ENCODE peak calls at places on chromosomes 6 and 20, in five cellular contexts. H is stomach; V is mammary epithelial cell; D is psoas muscle; Z is CD8-positive, alpha-beta T cell. F is an unnamed sample.

GRCh38 chr6:117138920-117139319 is 126.4 kb upstream of the VGLL2 start:
- DNase-seq in H (no peak), V (no peak), D (no peak), Z (no peak), F (no peak)

GRCh38 chr6:156437084-156437879 is 339.9 kb upstream of the ARID1B start:
- DNase-seq in H (no peak), V (no peak), D (no peak), Z (no peak), F (no peak)

GRCh38 chr6:164917211-164917610 is 392.2 kb downstream of the C6orf118 start:
- DNase-seq in H (no peak), V (no peak), D (no peak), Z (no peak), F (no peak)

GRCh38 chr6:65979120-65979519 is 272.1 kb upstream of the EYS start:
- DNase-seq in H (no peak), V (no peak), D (no peak), Z (no peak), F (no peak)

GRCh38 chr6:49463612-49463967 is 420 bp downstream of the CENPQ start:
- DNase-seq in H (no peak), V (no peak), D (no peak), Z (no peak), F (no peak)

GRCh38 chr20:36311854-36312723 is 6.0 kb downstream of the DLGAP4 start:
- DNase-seq in H (no peak), V (no peak), D (peak; percentile 27), Z (no peak), F (no peak)

GRCh38 chr6:88294702-88295101 is 128.6 kb upstream of the CNR1 start:
- DNase-seq in H (no peak), V (no peak), D (no peak), Z (no peak), F (no peak)

GRCh38 chr6:134196568-134197301 is 121.2 kb downstream of the SGK1 start:
- DNase-seq in H (no peak), V (no peak), D (no peak), Z (no peak), F (no peak)

GRCh38 chr6:109612268-109612667 is 78.7 kb downstream of the AK9 start:
- DNase-seq in H (no peak), V (no peak), D (no peak), Z (no peak), F (no peak)

GRCh38 chr6:139124887-139125672 is 9.8 kb upstream of the HECA start:
- DNase-seq in H (peak; percentile 69), V (peak; percentile 72), D (peak; percentile 56), Z (peak; percentile 68), F (peak; percentile 82)

GRCh38 chr20:21520702-21521595 is 7.1 kb upstream of the NKX2-2 start:
- DNase-seq in H (no peak), V (no peak), D (no peak), Z (no peak), F (peak; percentile 47)

GRCh38 chr6:25051083-25051482 is 115.3 kb upstream of the RIPOR2 start:
- DNase-seq in H (no peak), V (no peak), D (no peak), Z (no peak), F (no peak)
- H3K27ac ChIP-seq in H (peak overlapping the region; percentile 70), V (no peak overlapping the region), D (no peak overlapping the region), Z (no peak overlapping the region), F (no peak overlapping the region)

GRCh38 chr6:38146658-38147027 is 327.1 kb downstream of the ZFAND3 start:
- DNase-seq in H (no peak), V (no peak), D (no peak), Z (no peak), F (no peak)
- H3K4me1 ChIP-seq in H (peaks cover 28% of the 10 kb centered on the region), V (peaks cover 7% of the 10 kb centered on the region), D (no peaks in the 10 kb centered on the region), Z (no peaks in the 10 kb centered on the region), F (no peaks in the 10 kb centered on the region)

GRCh38 chr6:17173071-17173470 is 71.2 kb downstream of the STMND1 start:
- DNase-seq in H (no peak), V (no peak), D (no peak), Z (no peak), F (no peak)

GRCh38 chr6:17169701-17170100 is 67.9 kb downstream of the STMND1 start:
- DNase-seq in H (no peak), V (no peak), D (no peak), Z (no peak), F (no peak)

GRCh38 chr6:17165383-17165782 is 63.5 kb downstream of the STMND1 start:
- DNase-seq in H (no peak), V (peak; percentile 2), D (no peak), Z (no peak), F (no peak)

GRCh38 chr6:17169291-17169690 is 67.4 kb downstream of the STMND1 start:
- DNase-seq in H (no peak), V (no peak), D (peak; percentile 83), Z (no peak), F (no peak)

GRCh38 chr6:17167327-17167979 is 65.6 kb downstream of the STMND1 start:
- DNase-seq in H (peak; percentile 53), V (peak; percentile 61), D (peak; percentile 63), Z (no peak), F (peak; percentile 57)
- TF ChIP-seq CTCF in H (no peak), V (peak; percentile 29), D (peak; percentile 61), Z (no peak), F (peak; percentile 71)

DNA sequence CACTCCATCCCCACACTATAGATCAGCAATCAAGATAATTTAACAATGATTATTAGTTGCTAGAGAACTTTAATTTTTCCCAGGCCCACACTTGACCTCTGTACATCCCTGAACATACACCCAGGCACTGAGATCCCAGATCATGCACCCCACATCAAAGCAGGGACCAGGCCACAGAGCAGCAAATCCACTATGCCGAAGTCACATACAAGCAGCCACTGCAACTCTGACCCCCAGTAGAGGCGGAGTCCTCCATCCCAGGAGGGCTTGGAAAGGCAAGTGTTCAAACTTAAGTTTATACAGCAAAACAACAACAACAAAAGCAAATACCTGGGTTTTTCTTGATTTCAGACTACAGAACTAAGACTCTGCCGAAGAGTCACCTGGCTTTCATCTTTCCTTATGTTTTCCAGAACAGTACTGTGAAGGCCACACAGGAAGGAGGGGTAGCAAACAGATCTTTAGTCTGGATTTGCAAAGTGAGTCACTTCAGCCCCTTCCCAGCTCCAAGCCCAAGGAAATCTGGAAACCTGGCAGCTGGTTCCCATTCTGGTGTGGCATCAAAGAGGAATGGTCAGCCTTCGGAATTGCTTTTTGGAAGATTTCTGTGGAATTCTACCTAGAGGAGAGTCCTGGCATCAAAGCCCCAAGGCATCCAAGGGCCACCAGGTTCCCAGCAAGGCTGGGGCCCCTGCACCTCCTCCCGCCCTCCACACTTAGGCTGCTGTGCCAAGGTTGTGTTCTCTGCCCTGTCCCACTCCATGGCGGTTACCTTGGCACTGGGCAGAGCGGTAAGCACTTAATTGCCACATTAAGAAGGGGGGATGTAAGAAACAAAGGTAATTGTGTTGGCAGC is 7.3 kb downstream of the JAG1 start:
- DNase-seq in H (no peak), V (no peak), D (no peak), Z (no peak), F (peak; percentile 25)
- H3K27ac ChIP-seq in H (peak overlapping the region; percentile 67), V (peak overlapping the region; percentile 87), D (peak overlapping the region; percentile 61), Z (no peak overlapping the region), F (peak overlapping the region; percentile 72)

DNA sequence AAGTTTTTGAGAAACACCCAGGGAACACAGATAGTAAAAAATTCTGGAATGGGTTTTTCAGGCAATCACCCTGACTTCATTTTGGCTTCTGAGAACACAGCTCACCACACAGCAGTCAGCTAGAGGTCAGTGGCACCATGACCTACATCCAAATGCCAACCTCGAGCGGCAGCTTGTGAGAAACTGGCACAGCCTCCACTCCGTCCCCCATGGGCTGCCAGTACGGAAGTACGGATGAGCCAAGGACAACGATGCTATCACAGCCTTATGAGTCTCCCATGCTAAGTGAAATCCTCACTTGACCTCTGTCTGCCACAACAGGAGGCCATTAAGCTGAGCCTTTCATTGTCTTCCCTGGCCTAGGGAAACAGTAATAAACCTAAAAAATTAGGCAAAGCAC is 32.0 kb downstream of the KIF16B start:
- DNase-seq in H (no peak), V (no peak), D (peak; percentile 85), Z (no peak), F (no peak)
- H3K4me1 ChIP-seq in H (peaks cover 13% of the 10 kb centered on the region), V (no peaks in the 10 kb centered on the region), D (peaks cover 14% of the 10 kb centered on the region), Z (no peaks in the 10 kb centered on the region), F (no peaks in the 10 kb centered on the region)

DNA sequence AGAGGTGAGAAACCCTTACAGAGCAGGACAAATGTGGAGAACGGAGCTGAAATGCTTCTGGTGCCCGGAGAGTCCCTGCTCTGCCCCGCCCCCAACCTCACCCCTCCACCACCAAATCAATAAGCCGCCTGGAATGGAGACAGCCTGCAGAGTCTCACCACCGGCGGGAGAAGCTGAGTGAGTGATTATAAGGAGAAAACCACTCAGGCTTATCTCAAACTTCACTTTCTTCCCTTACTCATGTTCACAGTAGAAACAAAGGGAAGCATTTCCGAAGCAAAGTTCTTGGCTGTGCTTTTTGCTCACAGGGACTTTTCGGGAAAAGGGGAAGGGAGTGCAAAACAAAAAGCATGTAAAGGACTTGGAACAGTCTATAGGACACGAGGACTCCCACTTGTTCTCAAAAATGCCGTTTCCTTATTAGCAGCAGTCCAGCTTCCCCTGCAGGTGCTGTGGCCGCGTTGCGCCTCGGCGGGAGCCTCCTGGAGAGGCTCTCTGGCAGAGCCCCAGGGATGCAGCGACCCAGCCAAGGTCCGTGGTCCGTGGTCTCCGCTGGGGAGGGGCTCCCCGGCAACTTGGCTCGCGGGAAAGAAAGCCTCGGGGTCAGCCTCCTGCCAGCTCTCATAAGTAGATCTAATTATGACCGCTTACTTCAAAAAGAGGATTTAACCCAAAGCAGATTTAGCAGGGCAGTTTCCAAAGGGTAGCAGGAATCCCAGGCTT is 64.8 kb upstream of the TMEM30A start:
- DNase-seq in H (no peak), V (no peak), D (no peak), Z (no peak), F (no peak)
- TF ChIP-seq CTCF in H (no peak), V (no peak), D (no peak), Z (no peak), F (peak; percentile 13)